ENCODE peak calls at places on chromosomes 12 and 14, in four cellular contexts. J, Q, O and H are unnamed samples.

GRCh38 chr12:103956515-103957027 is 9.1 kb upstream of the TDG start:
- DNase-seq in O (no peak), Q (no peak), J (no peak), H (peak)

GRCh38 chr14:64774272-64774671 is 70.0 kb downstream of the PLEKHG3 start:
- DNase-seq in J (no peak), O (no peak), Q (no peak), H (no peak)

GRCh38 chr12:119797090-119797489 is 80.0 kb downstream of the CIT start:
- DNase-seq in O (no peak), Q (no peak), J (no peak), H (no peak)

GRCh38 chr12:99450231-99450630 is 197.3 kb upstream of the GARIN6 start:
- DNase-seq in O (no peak), J (no peak), Q (no peak), H (no peak)

GRCh38 chr14:106442857-106443256 is 916.5 kb downstream of the TMEM121 start:
- DNase-seq in O (no peak), Q (no peak), J (peak), H (no peak)

GRCh38 chr12:7188557-7189397 is 709 bp upstream of the PEX5 start:
- DNase-seq in Q (peak), O (peak), J (peak), H (peak)

GRCh38 chr12:69519871-69520270 is 49.7 kb downstream of the FRS2 start:
- DNase-seq in J (no peak), O (no peak), Q (no peak), H (no peak)

GRCh38 chr12:75389706-75390105 is 1.2 kb upstream of the GLIPR1L2 start:
- DNase-seq in J (no peak), Q (no peak), O (no peak), H (no peak)

GRCh38 chr14:22900088-22900799 is 17.2 kb downstream of the REM2 start:
- DNase-seq in J (no peak), O (no peak), Q (peak), H (peak)

GRCh38 chr14:75769047-75769685 is 108.1 kb downstream of the TTLL5 start:
- DNase-seq in O (no peak), Q (no peak), J (no peak), H (peak)

GRCh38 chr14:31568671-31569070 is 7.5 kb downstream of the NUBPL start:
- DNase-seq in O (no peak), J (no peak), Q (no peak), H (no peak)

GRCh38 chr12:70543444-70543843 is 93.8 kb downstream of the PTPRB start:
- DNase-seq in J (no peak), Q (no peak), O (no peak), H (peak)

GRCh38 chr12:97982684-97983083 is 520.1 kb downstream of the RMST start:
- DNase-seq in O (no peak), Q (no peak), J (no peak), H (no peak)

GRCh38 chr12:131773582-131774221 is 54.5 kb upstream of the MMP17 start:
- DNase-seq in O (no peak), J (no peak), Q (peak), H (no peak)

GRCh38 chr12:29427964-29428363 is 47.0 kb upstream of the ERGIC2 start:
- DNase-seq in O (no peak), Q (no peak), J (no peak), H (no peak)

GRCh38 chr12:79919762-79920161 is 15.1 kb downstream of the PPP1R12A start:
- DNase-seq in J (no peak), O (no peak), Q (no peak), H (no peak)

GRCh38 chr12:46402861-46403731 is 30.5 kb upstream of the SLC38A2 start:
- DNase-seq in Q (no peak), J (no peak), O (no peak), H (no peak)